ENCODE peak calls at places on chromosomes 5 and 9, in five cellular contexts. One of them, this sample, is unnamed.

GRCh38 chr9:16515879-16516289 is 354.6 kb downstream of the BNC2 start:
- DNase-seq in type B pancreatic cell: no peak
- DNase-seq in AG20443: peak
- DNase-seq in activated CD4-positive, alpha-beta T cell treated with anti-CD3 and anti-CD28 coated beads for 4 hours: no peak
- DNase-seq in NCI-H82: no peak
- DNase-seq in this sample: no peak

GRCh38 chr5:150700600-150701377 is at the start of gene RBM22:
- DNase-seq in activated CD4-positive, alpha-beta T cell treated with anti-CD3 and anti-CD28 coated beads for 4 hours: peak
- DNase-seq in type B pancreatic cell: peak
- DNase-seq in NCI-H82: peak
- DNase-seq in AG20443: peak
- DNase-seq in this sample: peak

GRCh38 chr5:180525363-180525762 is 31.2 kb downstream of the CNOT6 start:
- DNase-seq in AG20443: no peak
- DNase-seq in NCI-H82: no peak
- DNase-seq in activated CD4-positive, alpha-beta T cell treated with anti-CD3 and anti-CD28 coated beads for 4 hours: no peak
- DNase-seq in type B pancreatic cell: no peak
- DNase-seq in this sample: no peak

GRCh38 chr9:9341203-9341602 is 1271.6 kb downstream of the PTPRD start:
- DNase-seq in type B pancreatic cell: no peak
- DNase-seq in AG20443: no peak
- DNase-seq in activated CD4-positive, alpha-beta T cell treated with anti-CD3 and anti-CD28 coated beads for 4 hours: no peak
- DNase-seq in NCI-H82: no peak
- DNase-seq in this sample: no peak

GRCh38 chr5:180601591-180602480 is 10.5 kb upstream of the SCGB3A1 start:
- DNase-seq in activated CD4-positive, alpha-beta T cell treated with anti-CD3 and anti-CD28 coated beads for 4 hours: no peak
- DNase-seq in AG20443: peak
- DNase-seq in NCI-H82: no peak
- DNase-seq in type B pancreatic cell: no peak
- DNase-seq in this sample: no peak

GRCh38 chr5:125659316-125660071 is 763.7 kb upstream of the GRAMD2B start:
- DNase-seq in NCI-H82: no peak
- DNase-seq in activated CD4-positive, alpha-beta T cell treated with anti-CD3 and anti-CD28 coated beads for 4 hours: no peak
- DNase-seq in AG20443: no peak
- DNase-seq in type B pancreatic cell: no peak
- DNase-seq in this sample: no peak

GRCh38 chr9:94140791-94141790 is 56.8 kb downstream of the PTPDC1 start:
- DNase-seq in type B pancreatic cell: peak
- DNase-seq in AG20443: no peak
- DNase-seq in NCI-H82: peak
- DNase-seq in activated CD4-positive, alpha-beta T cell treated with anti-CD3 and anti-CD28 coated beads for 4 hours: no peak
- DNase-seq in this sample: no peak

GRCh38 chr5:154189256-154189818 is 1.2 kb upstream of the GALNT10 start:
- DNase-seq in activated CD4-positive, alpha-beta T cell treated with anti-CD3 and anti-CD28 coated beads for 4 hours: no peak
- DNase-seq in NCI-H82: no peak
- DNase-seq in AG20443: peak
- DNase-seq in type B pancreatic cell: no peak
- DNase-seq in this sample: no peak

GRCh38 chr9:96122756-96123155 is 179.2 kb downstream of the HSD17B3 start:
- DNase-seq in activated CD4-positive, alpha-beta T cell treated with anti-CD3 and anti-CD28 coated beads for 4 hours: no peak
- DNase-seq in type B pancreatic cell: peak
- DNase-seq in NCI-H82: no peak
- DNase-seq in AG20443: peak
- DNase-seq in this sample: no peak

GRCh38 chr9:96859461-96860198 is 5.3 kb upstream of the ZNF782 start:
- DNase-seq in NCI-H82: peak
- DNase-seq in type B pancreatic cell: no peak
- DNase-seq in activated CD4-positive, alpha-beta T cell treated with anti-CD3 and anti-CD28 coated beads for 4 hours: no peak
- DNase-seq in AG20443: peak
- DNase-seq in this sample: no peak

GRCh38 chr5:122415481-122416120 is 103.6 kb downstream of the SNCAIP start:
- DNase-seq in type B pancreatic cell: no peak
- DNase-seq in NCI-H82: peak
- DNase-seq in AG20443: peak
- DNase-seq in activated CD4-positive, alpha-beta T cell treated with anti-CD3 and anti-CD28 coated beads for 4 hours: no peak
- DNase-seq in this sample: no peak

GRCh38 chr5:162436055-162436454 is 368.5 kb downstream of the GABRG2 start:
- DNase-seq in activated CD4-positive, alpha-beta T cell treated with anti-CD3 and anti-CD28 coated beads for 4 hours: no peak
- DNase-seq in NCI-H82: no peak
- DNase-seq in type B pancreatic cell: no peak
- DNase-seq in AG20443: no peak
- DNase-seq in this sample: no peak

GRCh38 chr9:2963307-2963706 is 119.4 kb upstream of the PUM3 start:
- DNase-seq in NCI-H82: peak
- DNase-seq in activated CD4-positive, alpha-beta T cell treated with anti-CD3 and anti-CD28 coated beads for 4 hours: no peak
- DNase-seq in type B pancreatic cell: no peak
- DNase-seq in AG20443: no peak
- DNase-seq in this sample: no peak

GRCh38 chr5:173671121-173671949 is 54.9 kb upstream of the BOD1 start:
- DNase-seq in NCI-H82: no peak
- DNase-seq in type B pancreatic cell: no peak
- DNase-seq in activated CD4-positive, alpha-beta T cell treated with anti-CD3 and anti-CD28 coated beads for 4 hours: no peak
- DNase-seq in AG20443: peak
- DNase-seq in this sample: no peak

GRCh38 chr9:36584626-36585460 is 12.1 kb downstream of the MELK start:
- DNase-seq in NCI-H82: no peak
- DNase-seq in activated CD4-positive, alpha-beta T cell treated with anti-CD3 and anti-CD28 coated beads for 4 hours: no peak
- DNase-seq in AG20443: peak
- DNase-seq in type B pancreatic cell: no peak
- DNase-seq in this sample: no peak

GRCh38 chr5:110401881-110402280 is 324.6 kb downstream of the TMEM232 start:
- DNase-seq in AG20443: no peak
- DNase-seq in type B pancreatic cell: no peak
- DNase-seq in activated CD4-positive, alpha-beta T cell treated with anti-CD3 and anti-CD28 coated beads for 4 hours: no peak
- DNase-seq in NCI-H82: no peak
- DNase-seq in this sample: no peak

This sample was measured in stimulated activated naive CD4-positive, alpha-beta T cell treated with Interleukin-2 at 50 U/mL for 16 hours.